ENCODE peak calls at places on chromosomes 3 and 15, in seven cellular contexts. U, A, P, J, L, Q and R are unnamed samples.

GRCh38 chr3:81666502-81667121 is 94.8 kb downstream of the GBE1 start:
- DNase-seq in U (no peak), A (peak; percentile 4), P (no peak), J (peak; percentile 13), L (no peak), Q (peak; percentile 59), R (peak; percentile 10)

GRCh38 chr3:24388159-24388558 is 106.5 kb downstream of the THRB start:
- DNase-seq in U (no peak), A (no peak), P (no peak), J (no peak), L (no peak), Q (no peak), R (no peak)

GRCh38 chr3:28912120-28912885 is 368.6 kb upstream of the RBMS3 start:
- DNase-seq in U (no peak), A (no peak), P (no peak), J (peak; percentile 76), L (no peak), Q (no peak), R (no peak)

GRCh38 chr15:73957276-73957675 is 31.0 kb downstream of the LOXL1 start:
- DNase-seq in U (no peak), A (no peak), P (no peak), J (no peak), L (no peak), Q (no peak), R (peak; percentile 73)

GRCh38 chr15:101689901-101690300 is 34.4 kb downstream of the TARS3 start:
- DNase-seq in U (peak; percentile 20), A (no peak), P (no peak), J (peak; percentile 68), L (peak; percentile 61), Q (no peak), R (peak; percentile 74)

GRCh38 chr3:94256888-94257813 is 194.3 kb downstream of the NSUN3 start:
- DNase-seq in U (no peak), A (no peak), P (no peak), J (no peak), L (no peak), Q (no peak), R (no peak)

GRCh38 chr15:43251185-43251862 is 15.4 kb downstream of the TGM5 start:
- DNase-seq in U (no peak), A (no peak), P (no peak), J (no peak), L (peak; percentile 34), Q (no peak), R (peak; percentile 26)

GRCh38 chr15:20348291-20348899 is 193.2 kb downstream of the GOLGA6L6 start:
- DNase-seq in U (no peak), A (no peak), P (no peak), J (no peak), L (no peak), Q (no peak), R (no peak)

GRCh38 chr3:114408763-114409162 is 114.9 kb downstream of the TIGIT start:
- DNase-seq in U (no peak), A (peak; percentile 23), P (peak; percentile 17), J (no peak), L (no peak), Q (no peak), R (no peak)

GRCh38 chr3:170975283-170976189 is 51.0 kb downstream of the SLC2A2 start:
- DNase-seq in U (no peak), A (no peak), P (no peak), J (no peak), L (no peak), Q (no peak), R (no peak)

GRCh38 chr3:189144645-189145044 is 27.1 kb upstream of the TPRG1 start:
- DNase-seq in U (no peak), A (no peak), P (no peak), J (peak; percentile 26), L (peak; percentile 25), Q (no peak), R (peak; percentile 51)

GRCh38 chr3:37129871-37130270 is 44.5 kb downstream of the LRRFIP2 start:
- DNase-seq in U (no peak), A (no peak), P (no peak), J (peak; percentile 76), L (no peak), Q (no peak), R (peak; percentile 62)

GRCh38 chr3:141476033-141476432 is 10.8 kb upstream of the RASA2 start:
- DNase-seq in U (peak; percentile 21), A (no peak), P (no peak), J (no peak), L (peak; percentile 69), Q (no peak), R (peak; percentile 40)

GRCh38 chr3:146598486-146598885 is 6.7 kb downstream of the PLSCR5 start:
- DNase-seq in U (no peak), A (no peak), P (no peak), J (peak; percentile 31), L (no peak), Q (no peak), R (no peak)

GRCh38 chr15:85421116-85421925 is 40.9 kb downstream of the AKAP13 start:
- DNase-seq in U (no peak), A (no peak), P (no peak), J (no peak), L (no peak), Q (no peak), R (no peak)

GRCh38 chr15:36525430-36525829 is 54.0 kb upstream of the CDIN1 start:
- DNase-seq in U (no peak), A (no peak), P (no peak), J (no peak), L (no peak), Q (no peak), R (no peak)

GRCh38 chr15:99105516-99106341 is 849 bp downstream of the SYNM start:
- DNase-seq in U (peak; percentile 43), A (no peak), P (peak; percentile 61), J (peak; percentile 74), L (peak; percentile 48), Q (peak; percentile 71), R (no peak)

GRCh38 chr3:32469151-32469874 is 33.3 kb downstream of the CMTM6 start:
- DNase-seq in U (no peak), A (no peak), P (no peak), J (no peak), L (no peak), Q (no peak), R (no peak)

GRCh38 chr3:32797776-32798175 is 20.0 kb upstream of the TRIM71 start:
- DNase-seq in U (no peak), A (no peak), P (no peak), J (no peak), L (no peak), Q (no peak), R (no peak)

GRCh38 chr15:41869770-41870688 is 23.8 kb downstream of the SPTBN5 start:
- DNase-seq in U (no peak), A (no peak), P (no peak), J (no peak), L (no peak), Q (no peak), R (no peak)

GRCh38 chr15:69810441-69811071 is 287.2 kb downstream of the TLE3 start:
- DNase-seq in U (no peak), A (no peak), P (no peak), J (no peak), L (no peak), Q (peak; percentile 17), R (no peak)